ENCODE peak calls at places on chromosomes 16 and 17, in four cellular contexts. One of them, this sample, is unnamed.

GRCh38 chr16:56617212-56618085 is 8.1 kb upstream of the MT1E start:
- DNase-seq in A549: no peak
- DNase-seq in K562: no peak
- DNase-seq in HepG2: no peak
- DNase-seq in this sample: no peak

GRCh38 chr17:40099627-40100418 is 566 bp downstream of the NR1D1 start:
- DNase-seq in A549: no peak
- DNase-seq in K562: no peak
- DNase-seq in HepG2: no peak
- DNase-seq in this sample: peak

GRCh38 chr16:180921-181667 is 835 bp downstream of the HBQ1 start:
- DNase-seq in A549: peak
- DNase-seq in K562: peak
- DNase-seq in HepG2: peak
- DNase-seq in this sample: peak

GRCh38 chr16:50862818-50863672 is 121.2 kb downstream of the CYLD start:
- DNase-seq in A549: no peak
- DNase-seq in K562: no peak
- DNase-seq in HepG2: no peak
- DNase-seq in this sample: no peak

GRCh38 chr17:3738562-3739295 is 15.0 kb downstream of the HASPIN start:
- DNase-seq in A549: no peak
- DNase-seq in K562: no peak
- DNase-seq in HepG2: no peak
- DNase-seq in this sample: no peak

GRCh38 chr17:77331161-77331864 is 190.5 kb downstream of the SEC14L1 start:
- DNase-seq in A549: peak
- DNase-seq in K562: peak
- DNase-seq in HepG2: peak
- DNase-seq in this sample: peak

GRCh38 chr17:32136856-32137255 is 5.4 kb upstream of the RHOT1 start:
- DNase-seq in A549: no peak
- DNase-seq in K562: peak
- DNase-seq in HepG2: no peak
- DNase-seq in this sample: no peak

GRCh38 chr17:65749479-65749878 is 188.0 kb upstream of the AXIN2 start:
- DNase-seq in A549: no peak
- DNase-seq in K562: no peak
- DNase-seq in HepG2: peak
- DNase-seq in this sample: no peak

GRCh38 chr17:37388266-37388665 is 12.5 kb downstream of the C17orf78 start:
- DNase-seq in A549: no peak
- DNase-seq in K562: no peak
- DNase-seq in HepG2: no peak
- DNase-seq in this sample: no peak

GRCh38 chr17:8190506-8190905 is 526 bp upstream of the BORCS6 start:
- DNase-seq in A549: no peak
- DNase-seq in K562: no peak
- DNase-seq in HepG2: no peak
- DNase-seq in this sample: no peak

GRCh38 chr17:778096-778495 is 4.0 kb downstream of the GLOD4 start:
- DNase-seq in A549: no peak
- DNase-seq in K562: no peak
- DNase-seq in HepG2: no peak
- DNase-seq in this sample: no peak

GRCh38 chr16:19245326-19245925 is 40.1 kb upstream of the CLEC19A start:
- DNase-seq in A549: no peak
- DNase-seq in K562: no peak
- DNase-seq in HepG2: no peak
- DNase-seq in this sample: no peak

GRCh38 chr17:66715745-66716156 is 119.2 kb upstream of the CACNG5 start:
- DNase-seq in A549: peak
- DNase-seq in K562: peak
- DNase-seq in HepG2: peak
- DNase-seq in this sample: peak

GRCh38 chr17:70034158-70034557 is 40.9 kb upstream of the KCNJ16 start:
- DNase-seq in A549: no peak
- DNase-seq in K562: no peak
- DNase-seq in HepG2: no peak
- DNase-seq in this sample: peak

GRCh38 chr16:4801051-4801961 is 1.1 kb downstream of the ROGDI start:
- DNase-seq in A549: no peak
- DNase-seq in K562: no peak
- DNase-seq in HepG2: no peak
- DNase-seq in this sample: no peak

GRCh38 chr16:82782715-82783251 is 156.0 kb downstream of the CDH13 start:
- DNase-seq in A549: no peak
- DNase-seq in K562: no peak
- DNase-seq in HepG2: no peak
- DNase-seq in this sample: peak

GRCh38 chr17:64153565-64153964 is 23.6 kb upstream of the ERN1 start:
- DNase-seq in A549: no peak
- DNase-seq in K562: no peak
- DNase-seq in HepG2: no peak
- DNase-seq in this sample: no peak

GRCh38 chr16:10080031-10080772 is 102.0 kb downstream of the GRIN2A start:
- DNase-seq in A549: no peak
- DNase-seq in K562: peak
- DNase-seq in HepG2: no peak
- DNase-seq in this sample: peak

GRCh38 chr17:55639096-55639495 is 83.6 kb downstream of the TMEM100 start:
- DNase-seq in A549: no peak
- DNase-seq in K562: no peak
- DNase-seq in HepG2: no peak
- DNase-seq in this sample: no peak

GRCh38 chr17:20981046-20981920 is 61.5 kb downstream of the USP22 start:
- DNase-seq in A549: no peak
- DNase-seq in K562: no peak
- DNase-seq in HepG2: no peak
- DNase-seq in this sample: no peak

GRCh38 chr17:49576121-49576905 is 642 bp downstream of the NXPH3 start:
- DNase-seq in A549: no peak
- DNase-seq in K562: peak
- DNase-seq in HepG2: no peak
- DNase-seq in this sample: peak

GRCh38 chr16:31475949-31476304 is 4.0 kb downstream of the TGFB1I1 start:
- DNase-seq in A549: no peak
- DNase-seq in K562: peak
- DNase-seq in HepG2: no peak
- DNase-seq in this sample: no peak

GRCh38 chr16:7303014-7303676 is 29.5 kb upstream of the RBFOX1 start:
- DNase-seq in A549: no peak
- DNase-seq in K562: no peak
- DNase-seq in HepG2: no peak
- DNase-seq in this sample: no peak

GRCh38 chr16:24986512-24987303 is 28.5 kb downstream of the ARHGAP17 start:
- DNase-seq in A549: peak
- DNase-seq in K562: peak
- DNase-seq in HepG2: peak
- DNase-seq in this sample: peak

GRCh38 chr16:1044515-1045362 is 27.8 kb upstream of the SSTR5 start:
- DNase-seq in A549: no peak
- DNase-seq in K562: peak
- DNase-seq in HepG2: no peak
- DNase-seq in this sample: no peak

GRCh38 chr17:59696682-59697277 is 10.4 kb downstream of the PTRH2 start:
- DNase-seq in A549: no peak
- DNase-seq in K562: no peak
- DNase-seq in HepG2: no peak
- DNase-seq in this sample: no peak

GRCh38 chr17:37062036-37062435 is 113.3 kb downstream of the AATF start:
- DNase-seq in A549: no peak
- DNase-seq in K562: no peak
- DNase-seq in HepG2: no peak
- DNase-seq in this sample: no peak

GRCh38 chr17:76276461-76277299 is 11.5 kb downstream of the UBALD2 start:
- DNase-seq in A549: no peak
- DNase-seq in K562: no peak
- DNase-seq in HepG2: no peak
- DNase-seq in this sample: no peak

GRCh38 chr16:11403920-11404319 is 58.7 kb downstream of the RMI2 start:
- DNase-seq in A549: no peak
- DNase-seq in K562: no peak
- DNase-seq in HepG2: no peak
- DNase-seq in this sample: no peak

GRCh38 chr17:39618956-39619785 is 7.6 kb upstream of the PPP1R1B start:
- DNase-seq in A549: no peak
- DNase-seq in K562: no peak
- DNase-seq in HepG2: peak
- DNase-seq in this sample: no peak

GRCh38 chr17:43768382-43768781 is 9.8 kb upstream of the SOST start:
- DNase-seq in A549: no peak
- DNase-seq in K562: no peak
- DNase-seq in HepG2: no peak
- DNase-seq in this sample: no peak

GRCh38 chr17:7655541-7655840 is 4.8 kb downstream of the ATP1B2 start:
- DNase-seq in A549: no peak
- DNase-seq in K562: no peak
- DNase-seq in HepG2: no peak
- DNase-seq in this sample: no peak

GRCh38 chr16:55508941-55509920 is at the start of gene LPCAT2:
- DNase-seq in A549: peak
- DNase-seq in K562: peak
- DNase-seq in HepG2: peak
- DNase-seq in this sample: peak

GRCh38 chr17:1714980-1715802 is 5.0 kb upstream of the TLCD2 start:
- DNase-seq in A549: peak
- DNase-seq in K562: peak
- DNase-seq in HepG2: peak
- DNase-seq in this sample: peak

DNA sequence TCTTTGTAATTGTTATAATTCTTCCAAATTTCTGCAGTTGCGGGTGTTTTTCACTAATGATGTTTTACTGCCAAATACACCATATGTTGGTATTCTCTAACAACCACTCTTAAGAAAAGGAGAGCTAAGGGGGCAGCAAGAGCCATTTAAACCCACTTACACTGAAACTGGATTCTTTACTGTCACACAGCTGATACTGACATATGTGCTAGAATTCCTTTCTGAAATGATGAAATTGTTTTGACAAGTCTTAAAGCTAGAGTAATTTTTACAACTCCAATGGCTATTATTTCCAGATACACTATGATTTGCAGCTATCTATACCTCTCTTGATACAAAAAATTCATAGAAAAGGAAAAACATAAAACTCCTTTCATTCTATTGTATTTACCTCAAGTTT is 483.1 kb downstream of the CDH11 start:
- DNase-seq in A549: no peak
- DNase-seq in K562: no peak
- DNase-seq in HepG2: no peak
- DNase-seq in this sample: no peak
- TF ChIP-seq JUN in A549: no peak
- TF ChIP-seq JUN in K562: no peak
- TF ChIP-seq JUN in HepG2: no peak
- TF ChIP-seq JUN in this sample: no peak

DNA sequence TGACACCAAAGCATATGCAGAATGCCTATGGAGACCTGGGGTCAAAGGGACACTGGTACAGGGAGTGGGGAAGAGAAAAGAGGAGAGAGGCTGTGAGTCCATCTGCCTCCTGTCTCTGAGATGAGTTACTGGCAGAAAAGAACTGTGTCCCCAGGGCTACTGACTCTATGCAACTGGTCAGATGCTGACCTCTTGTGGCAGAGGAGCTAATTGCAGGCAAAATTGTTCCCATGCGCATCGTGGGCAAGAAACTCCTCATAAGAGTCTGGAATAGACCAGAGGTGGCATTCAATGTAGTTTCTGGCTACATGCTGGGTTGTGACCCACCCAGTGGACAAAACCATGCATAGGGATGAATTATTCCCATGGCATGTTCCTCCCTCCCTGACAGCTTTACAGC is 26.1 kb upstream of the MLKL start:
- DNase-seq in A549: no peak
- DNase-seq in K562: peak
- DNase-seq in HepG2: peak
- DNase-seq in this sample: no peak
- TF ChIP-seq CTCF in A549: peak
- TF ChIP-seq CTCF in K562: peak
- TF ChIP-seq CTCF in HepG2: peak
- TF ChIP-seq CTCF in this sample: peak

GRCh38 chr17:29590261-29590978 is 972 bp upstream of the GIT1 start:
- DNase-seq in A549: peak
- DNase-seq in K562: no peak
- DNase-seq in HepG2: no peak
- DNase-seq in this sample: no peak

GRCh38 chr17:29589524-29590260 is at the start of gene GIT1:
- DNase-seq in A549: peak
- DNase-seq in K562: peak
- DNase-seq in HepG2: peak
- DNase-seq in this sample: peak

GRCh38 chr17:29588017-29588557 is 1.4 kb downstream of the GIT1 start:
- DNase-seq in A549: no peak
- DNase-seq in K562: no peak
- DNase-seq in HepG2: no peak
- DNase-seq in this sample: peak

GRCh38 chr17:29587591-29587990 is 1.9 kb downstream of the GIT1 start:
- DNase-seq in A549: no peak
- DNase-seq in K562: no peak
- DNase-seq in HepG2: no peak
- DNase-seq in this sample: no peak

GRCh38 chr17:29588561-29589411 is 662 bp downstream of the GIT1 start:
- DNase-seq in A549: peak
- DNase-seq in K562: peak
- DNase-seq in HepG2: no peak
- DNase-seq in this sample: no peak
- TF ChIP-seq MYC in A549: no peak
- TF ChIP-seq MYC in K562: no peak
- TF ChIP-seq MYC in HepG2: peak
- TF ChIP-seq MYC in this sample: no peak

DNA sequence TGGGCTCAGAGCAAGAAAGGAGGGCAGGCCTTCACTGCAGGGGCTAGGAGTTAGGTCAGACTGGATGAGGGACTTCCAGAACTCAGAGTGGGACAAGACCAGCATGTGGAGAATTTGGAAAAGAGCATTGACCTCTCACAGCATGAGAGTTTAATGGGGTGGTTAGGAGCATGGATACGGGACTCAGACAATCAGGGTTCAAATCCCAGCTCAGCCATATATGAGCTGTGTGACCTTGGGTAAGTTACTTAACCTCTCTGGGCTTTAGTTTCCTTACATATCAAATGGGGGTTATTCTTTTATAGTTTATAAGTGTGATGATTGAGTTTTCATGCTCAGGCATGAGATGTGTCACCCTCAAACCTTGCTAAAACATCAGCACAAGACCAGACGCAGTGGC is 37.4 kb upstream of the ALKBH5 start:
- DNase-seq in A549: no peak
- DNase-seq in K562: no peak
- DNase-seq in HepG2: no peak
- DNase-seq in this sample: no peak
- TF ChIP-seq JUN in A549: no peak
- TF ChIP-seq JUN in K562: no peak
- TF ChIP-seq JUN in HepG2: no peak
- TF ChIP-seq JUN in this sample: no peak

This sample was measured in endothelial cell of umbilical vein.